ENCODE peak calls at places on chromosome 14, in five cellular contexts. R is heart right ventricle, X is mesothelial cell of epicardium, A is astrocyte, S is spleen. N is an unnamed sample.

GRCh38 chr14:95322646-95323045 is 2.9 kb upstream of the CLMN start:
- DNase-seq in R (no peak), X (no peak), A (no peak), S (no peak), N (peak)

GRCh38 chr14:100617715-100618693 is 30.8 kb upstream of the BEGAIN start:
- DNase-seq in R (no peak), X (no peak), A (no peak), S (peak), N (peak)

GRCh38 chr14:71923471-71923870 is 8.8 kb upstream of the RGS6 start:
- DNase-seq in R (no peak), X (no peak), A (no peak), S (no peak), N (no peak)

GRCh38 chr14:101819251-101819990 is 57.9 kb downstream of the PPP2R5C start:
- DNase-seq in R (no peak), X (no peak), A (no peak), S (peak), N (no peak)

GRCh38 chr14:35336171-35337073 is 44.2 kb downstream of the PSMA6 start:
- DNase-seq in R (peak), X (no peak), A (peak), S (peak), N (peak)

GRCh38 chr14:63492391-63492790 is 50.8 kb downstream of the PPP2R5E start:
- DNase-seq in R (no peak), X (no peak), A (peak), S (no peak), N (peak)

GRCh38 chr14:99687284-99688209 is 3.4 kb downstream of the CYP46A1 start:
- DNase-seq in R (no peak), X (no peak), A (no peak), S (no peak), N (no peak)

GRCh38 chr14:79229383-79229875 is 981.9 kb downstream of the DIO2 start:
- DNase-seq in R (no peak), X (no peak), A (no peak), S (no peak), N (no peak)

GRCh38 chr14:101862711-101863110 is 101.2 kb downstream of the PPP2R5C start:
- DNase-seq in R (no peak), X (no peak), A (peak), S (no peak), N (no peak)

GRCh38 chr14:36346052-36346451 is 25.6 kb upstream of the MBIP start:
- DNase-seq in R (no peak), X (no peak), A (no peak), S (no peak), N (no peak)

GRCh38 chr14:92121670-92122350 is at the start of the genes CPSF2 and NDUFB1:
- DNase-seq in R (peak), X (peak), A (peak), S (peak), N (peak)

GRCh38 chr14:81453166-81453766 is 53.1 kb upstream of the STON2 start:
- DNase-seq in R (peak), X (no peak), A (peak), S (no peak), N (peak)

GRCh38 chr14:91872517-91873470 is 5.5 kb upstream of the TC2N start:
- DNase-seq in R (peak), X (no peak), A (no peak), S (no peak), N (peak)

GRCh38 chr14:95038521-95039250 is 118.6 kb downstream of the DICER1 start:
- DNase-seq in R (no peak), X (no peak), A (no peak), S (peak), N (no peak)

GRCh38 chr14:62745496-62745895 is 299.8 kb downstream of the KCNH5 start:
- DNase-seq in R (no peak), X (no peak), A (no peak), S (no peak), N (no peak)

GRCh38 chr14:72812292-72812851 is 81.5 kb downstream of the DPF3 start:
- DNase-seq in R (peak), X (no peak), A (no peak), S (no peak), N (no peak)

GRCh38 chr14:22400590-22401259 is 188.3 kb downstream of the DAD1 start:
- DNase-seq in R (no peak), X (no peak), A (peak), S (no peak), N (no peak)

GRCh38 chr14:90630407-90630806 is 185.8 kb downstream of the TTC7B start:
- DNase-seq in R (no peak), X (no peak), A (no peak), S (no peak), N (peak)

GRCh38 chr14:104475256-104475655 is 104.3 kb upstream of the C14orf180 start:
- DNase-seq in R (no peak), X (no peak), A (no peak), S (no peak), N (no peak)

GRCh38 chr14:104473649-104474574 is 105.7 kb upstream of the C14orf180 start:
- DNase-seq in R (no peak), X (no peak), A (no peak), S (no peak), N (no peak)

GRCh38 chr14:104472536-104473243 is 106.9 kb upstream of the C14orf180 start:
- DNase-seq in R (no peak), X (no peak), A (no peak), S (no peak), N (no peak)

GRCh38 chr14:104472073-104472472 is 107.5 kb upstream of the C14orf180 start:
- DNase-seq in R (no peak), X (no peak), A (no peak), S (no peak), N (no peak)

DNA sequence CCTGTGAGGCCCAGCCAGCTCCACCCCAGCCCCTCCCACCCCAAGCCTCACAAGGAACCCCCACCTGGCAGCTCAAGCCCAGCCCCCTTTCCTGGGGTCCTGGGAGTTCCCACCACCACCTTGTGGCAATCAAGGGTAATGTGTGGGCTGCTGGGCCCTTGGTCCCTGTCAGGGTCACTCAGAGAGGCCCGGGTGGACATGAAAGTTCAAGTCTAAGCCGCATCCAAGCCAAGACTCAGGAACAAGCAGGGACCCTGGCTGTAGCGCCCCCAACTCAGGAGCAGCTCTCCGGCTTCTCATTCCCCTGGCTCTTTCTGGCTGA is 106.4 kb upstream of the C14orf180 start:
- DNase-seq in R (no peak), X (no peak), A (no peak), S (no peak), N (no peak)
- TF ChIP-seq CTCF in R (no peak), X (no peak), A (no peak), S (no peak), N (no peak)

DNA sequence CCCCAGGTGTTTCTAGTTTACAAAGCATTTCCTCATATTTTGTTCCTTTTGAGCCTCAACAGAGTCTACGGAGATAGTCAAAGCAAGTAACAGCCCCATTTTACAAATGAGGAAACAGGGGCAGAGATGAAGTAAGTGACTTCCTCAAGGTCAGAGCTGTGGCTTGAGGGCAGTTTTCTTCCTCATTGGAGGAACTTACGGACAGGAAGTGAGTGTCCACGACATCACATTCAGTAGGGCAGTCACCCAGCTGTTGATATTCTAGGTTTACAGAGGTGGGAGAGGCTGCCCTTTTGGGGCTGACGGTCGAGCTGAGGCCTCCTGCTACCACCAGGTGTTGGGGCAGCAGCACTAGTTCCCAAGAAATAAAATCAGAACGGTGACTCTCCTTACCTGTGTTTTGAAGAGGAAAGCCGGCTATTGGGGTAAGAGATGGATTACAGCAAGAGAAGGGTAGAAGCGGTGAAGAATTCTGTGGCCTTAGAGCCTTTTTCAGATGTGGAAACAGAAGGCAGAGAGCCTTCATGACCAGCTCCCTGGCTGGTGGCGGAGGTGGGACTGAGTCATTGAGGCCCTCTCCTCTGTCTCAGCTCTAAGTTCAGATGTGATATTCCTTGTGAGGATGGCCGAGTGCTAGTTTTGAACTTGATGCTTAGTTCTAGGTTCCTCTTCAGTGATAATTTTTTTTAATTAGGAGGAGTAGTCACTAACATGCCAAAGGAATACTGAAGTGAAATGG is 41.7 kb downstream of the SUSD6 start:
- DNase-seq in R (peak), X (no peak), A (no peak), S (peak), N (no peak)
- TF ChIP-seq CTCF in R (no peak), X (no peak), A (no peak), S (peak), N (no peak)

GRCh38 chr14:20818861-20819260 is 16.2 kb upstream of the RNASE1 start:
- DNase-seq in R (no peak), X (no peak), A (no peak), S (no peak), N (no peak)
- TF ChIP-seq CTCF in R (no peak), X (no peak), A (no peak), S (no peak), N (no peak)

DNA sequence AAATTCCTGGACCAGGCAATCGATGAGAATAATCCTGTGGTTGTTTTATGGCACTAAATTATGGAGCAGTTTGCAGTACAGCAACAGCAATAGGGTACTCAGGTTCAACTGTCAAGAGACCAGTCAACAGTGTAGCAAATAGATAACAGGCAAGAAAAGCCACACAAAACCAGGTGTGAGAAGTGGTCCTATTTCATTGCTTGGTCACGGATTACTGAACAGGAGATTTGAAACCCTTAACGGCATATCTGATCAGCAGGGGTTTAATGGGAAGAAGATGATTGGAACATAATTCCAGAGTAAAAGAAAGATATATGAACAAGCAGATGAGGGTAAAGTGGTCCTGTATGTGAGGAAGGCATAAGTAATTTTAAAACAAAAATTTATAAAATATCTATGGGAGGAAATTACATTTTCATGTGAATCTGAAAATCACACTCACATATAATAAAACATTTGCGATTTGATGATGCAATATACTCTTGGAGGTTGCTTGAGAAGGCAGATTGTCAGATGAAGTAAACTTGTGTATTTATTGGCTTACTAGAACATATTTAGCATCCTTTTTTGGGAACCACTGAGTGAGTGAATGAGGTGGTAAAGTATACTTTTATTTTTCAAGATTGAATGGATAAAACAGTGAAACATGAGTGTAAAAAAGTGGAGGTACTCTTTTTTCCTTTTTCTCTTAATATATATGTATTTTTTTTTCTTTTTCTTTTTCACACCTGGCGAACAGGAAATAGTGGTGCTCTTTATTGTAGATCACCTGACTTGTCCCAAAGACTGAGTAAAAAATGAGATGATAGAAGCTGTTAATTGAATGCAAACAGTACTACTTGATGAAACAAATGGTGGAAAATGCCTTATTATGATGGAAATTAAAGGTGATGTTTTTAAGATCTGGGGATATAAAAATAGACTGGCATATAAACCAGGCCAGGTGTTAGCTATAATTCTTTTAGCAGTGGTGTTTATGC is 21.5 kb upstream of the SDR39U1 start:
- DNase-seq in R (no peak), X (no peak), A (no peak), S (no peak), N (no peak)
- TF ChIP-seq CTCF in R (no peak), X (no peak), A (no peak), S (no peak), N (no peak)

DNA sequence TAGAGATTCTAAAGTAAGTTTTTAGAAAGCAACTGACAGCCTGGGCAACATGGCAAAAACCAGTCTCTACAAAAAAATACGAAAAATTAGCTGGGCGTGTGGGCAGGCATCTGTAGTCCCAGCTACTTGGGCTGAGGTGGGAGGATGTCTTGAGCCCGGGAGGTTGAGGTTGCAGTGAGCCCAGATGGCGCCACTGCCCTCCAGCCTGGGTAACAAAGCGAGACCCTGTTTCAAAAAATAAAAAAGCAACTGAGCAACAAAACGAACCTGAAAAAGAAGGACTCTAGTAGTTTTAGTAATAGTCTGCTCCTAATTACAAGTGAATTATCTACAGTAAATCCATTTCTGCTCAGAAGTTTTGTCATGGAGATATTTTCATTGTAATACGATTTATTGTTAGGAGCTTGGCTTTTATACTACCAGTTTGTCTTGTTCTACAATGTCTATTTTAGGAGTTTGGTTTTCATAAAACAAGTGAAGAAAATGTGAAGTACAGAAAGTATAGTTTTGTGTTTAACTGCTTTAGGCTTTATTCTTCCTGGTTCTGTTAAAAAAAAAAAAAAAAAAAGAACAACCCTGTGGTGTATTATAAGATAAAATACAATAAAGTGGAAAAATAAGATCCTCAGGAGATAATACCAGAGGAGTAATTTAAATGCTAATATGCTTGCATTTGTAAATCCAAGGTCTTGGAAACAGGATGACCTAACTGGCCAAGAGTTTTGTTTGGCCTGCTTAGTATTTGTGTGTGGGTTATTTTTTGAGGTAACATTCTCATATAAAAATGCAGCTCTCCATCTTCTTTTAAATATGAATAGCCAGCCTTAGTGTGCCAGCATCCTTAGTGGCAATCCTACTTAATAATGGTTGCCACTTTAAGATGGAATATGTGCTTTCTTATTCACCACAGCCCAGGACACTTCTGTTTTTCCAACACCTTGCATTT is 2.8 kb downstream of the TMX1 start:
- DNase-seq in R (no peak), X (no peak), A (no peak), S (no peak), N (no peak)
- TF ChIP-seq CTCF in R (no peak), X (no peak), A (no peak), S (no peak), N (no peak)

GRCh38 chr14:65377576-65377975 is 35.0 kb upstream of the FUT8 start:
- DNase-seq in R (no peak), X (no peak), A (no peak), S (no peak), N (peak)

GRCh38 chr14:65370890-65371289 is 41.6 kb upstream of the FUT8 start:
- DNase-seq in R (no peak), X (no peak), A (no peak), S (no peak), N (no peak)

GRCh38 chr14:65371784-65372183 is 40.7 kb upstream of the FUT8 start:
- DNase-seq in R (no peak), X (no peak), A (no peak), S (no peak), N (no peak)

GRCh38 chr14:65373011-65373670 is 39.4 kb upstream of the FUT8 start:
- DNase-seq in R (no peak), X (no peak), A (no peak), S (no peak), N (no peak)

GRCh38 chr14:65373671-65374039 is 38.9 kb upstream of the FUT8 start:
- DNase-seq in R (no peak), X (no peak), A (no peak), S (no peak), N (no peak)
- TF ChIP-seq CTCF in R (no peak), X (no peak), A (no peak), S (no peak), N (no peak)

GRCh38 chr14:69303086-69303485 is 43.1 kb downstream of the GALNT16 start:
- DNase-seq in R (no peak), X (no peak), A (no peak), S (no peak), N (no peak)
- TF ChIP-seq CTCF in R (no peak), X (no peak), A (no peak), S (no peak), N (no peak)

DNA sequence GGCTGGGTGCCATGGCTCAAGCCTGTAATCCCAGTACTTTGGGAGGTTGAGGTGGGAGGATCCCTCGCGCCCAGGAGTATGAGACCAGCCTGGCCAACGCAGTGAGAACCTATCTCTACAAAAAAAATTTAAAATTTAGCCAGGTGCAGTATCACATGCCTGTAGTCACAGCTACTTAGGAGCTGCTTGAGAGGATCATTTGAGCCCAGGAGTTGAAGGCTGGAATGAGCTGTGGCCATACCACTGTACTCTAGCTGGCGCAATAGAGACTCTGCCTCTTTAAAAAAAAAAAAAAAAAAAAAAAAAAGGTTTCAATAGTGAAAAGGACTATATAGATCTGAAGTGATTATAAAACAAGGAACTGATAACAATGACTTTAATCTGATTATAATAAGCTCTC is 13.5 kb downstream of the PSMA3 start:
- DNase-seq in R (no peak), X (no peak), A (no peak), S (no peak), N (no peak)
- TF ChIP-seq CTCF in R (no peak), X (no peak), A (no peak), S (no peak), N (no peak)

GRCh38 chr14:38608244-38608643 is 352.4 kb upstream of the CLEC14A start:
- DNase-seq in R (no peak), X (no peak), A (no peak), S (peak), N (no peak)

DNA sequence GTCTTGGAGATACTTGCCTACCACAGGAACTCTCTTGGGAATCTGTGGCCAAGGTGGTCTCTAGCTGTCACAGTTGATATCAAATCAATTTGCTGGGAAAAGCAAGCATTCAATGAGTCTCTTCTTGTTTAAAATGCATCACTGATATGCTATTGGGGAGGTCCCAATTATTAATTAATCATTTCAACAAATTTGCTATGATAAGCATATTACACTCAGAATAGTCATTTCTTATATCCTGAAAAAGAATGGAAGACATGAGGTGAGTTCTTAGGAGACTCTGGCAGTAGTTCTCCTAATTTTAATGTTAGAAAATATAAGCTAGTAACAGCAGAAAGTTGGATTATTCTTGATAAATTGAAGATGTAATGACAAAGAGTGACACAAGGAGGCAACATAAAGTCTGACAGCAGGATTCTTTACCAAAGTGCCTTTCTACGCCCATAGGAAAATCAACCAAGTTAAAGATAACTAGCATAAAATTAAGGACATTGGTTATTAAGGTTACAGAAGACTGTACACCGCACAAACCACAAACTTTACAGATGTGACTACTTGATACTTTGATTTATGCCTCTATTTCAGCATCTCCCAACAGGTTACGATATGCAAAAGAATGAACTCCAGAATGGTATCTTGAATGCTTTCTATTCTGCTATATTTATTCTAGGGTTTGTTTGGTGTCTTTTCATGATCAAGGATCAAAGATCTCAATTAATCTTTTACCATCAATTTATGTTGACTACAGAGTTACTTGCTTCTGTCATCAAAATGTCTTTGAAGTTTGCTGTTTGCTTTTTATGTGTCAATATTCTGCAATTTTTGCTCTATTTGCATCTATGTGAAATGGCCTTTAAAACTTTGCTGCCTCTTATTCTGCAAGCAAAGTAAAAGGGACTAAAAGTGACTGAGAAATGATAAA is 349.6 kb upstream of the CLEC14A start:
- DNase-seq in R (no peak), X (no peak), A (no peak), S (no peak), N (peak)
- TF ChIP-seq CTCF in R (peak), X (no peak), A (peak), S (no peak), N (peak)